ENCODE peak calls at places on chromosomes 13 and 19, in five cellular contexts. X is aorta, D is T-helper 9 cell, J is adrenal gland, A is T-helper 17 cell. G is an unnamed sample.
A peak's percentile ranks its signal among the peaks of the same experiment; 100 is the strongest.

GRCh38 chr19:17526922-17527321 is 15.5 kb downstream of the PGLS start:
- DNase-seq in J (no peak), A (no peak), X (no peak), D (no peak), G (no peak)

GRCh38 chr19:22784051-22784450 is at the start of gene ZNF99:
- DNase-seq in A (no peak), D (no peak), X (peak; percentile 65), J (peak; percentile 22), G (no peak)

GRCh38 chr19:3046621-3047306 is 15.5 kb downstream of the TLE5 start:
- DNase-seq in A (no peak), D (no peak), X (no peak), J (peak; percentile 74), G (no peak)

GRCh38 chr13:50810998-50811397 is 32.5 kb downstream of the DLEU7 start:
- DNase-seq in D (no peak), X (no peak), A (no peak), J (no peak), G (no peak)

GRCh38 chr19:799076-799881 is 2.0 kb downstream of the PTBP1 start:
- DNase-seq in J (no peak), X (no peak), A (no peak), D (no peak), G (no peak)

GRCh38 chr19:8150178-8150865 is 930 bp upstream of the FBN3 start:
- DNase-seq in X (no peak), D (no peak), J (no peak), A (no peak), G (no peak)

GRCh38 chr13:60147361-60147760 is 16.4 kb downstream of the DIAPH3 start:
- DNase-seq in A (no peak), X (no peak), J (no peak), D (no peak), G (no peak)

GRCh38 chr19:4456566-4456842 is 1.1 kb downstream of the UBXN6 start:
- DNase-seq in A (no peak), X (no peak), J (peak; percentile 68), D (no peak), G (no peak)

GRCh38 chr13:113974304-113975281 is 717 bp upstream of the C13orf46 start:
- DNase-seq in D (no peak), X (peak; percentile 42), A (no peak), J (no peak), G (no peak)

GRCh38 chr19:18802354-18802753 is 11.2 kb upstream of the COMP start:
- DNase-seq in D (no peak), J (no peak), X (no peak), A (no peak), G (no peak)

GRCh38 chr19:4062576-4063368 is 3.9 kb downstream of the ZBTB7A start:
- DNase-seq in J (no peak), A (no peak), D (no peak), X (no peak), G (no peak)

GRCh38 chr13:102351486-102351885 is 50.4 kb downstream of the FGF14 start:
- DNase-seq in X (no peak), A (no peak), J (no peak), D (no peak), G (no peak)

GRCh38 chr13:79799049-79799448 is 318.1 kb downstream of the NDFIP2 start:
- DNase-seq in J (no peak), A (no peak), D (no peak), X (no peak), G (no peak)

GRCh38 chr13:96025283-96025682 is 27.9 kb downstream of the UGGT2 start:
- DNase-seq in J (no peak), D (no peak), X (no peak), A (no peak), G (no peak)

GRCh38 chr13:98941536-98941935 is 36.3 kb downstream of the DOCK9 start:
- DNase-seq in D (no peak), J (no peak), X (no peak), A (no peak), G (no peak)

GRCh38 chr13:21673592-21674270 is 2.9 kb downstream of the FGF9 start:
- DNase-seq in X (no peak), D (peak; percentile 33), J (peak; percentile 54), A (peak; percentile 18), G (no peak)

GRCh38 chr13:113137656-113138292 is 15.2 kb downstream of the F10 start:
- DNase-seq in A (no peak), J (no peak), X (no peak), D (no peak), G (peak; percentile 79)

GRCh38 chr13:100339411-100339935 is 249.1 kb downstream of the GGACT start:
- DNase-seq in X (no peak), A (no peak), D (no peak), J (no peak), G (no peak)

G was measured in mesenteric fat pad.